ENCODE peak calls at places on chromosomes 3 and 15, in six cellular contexts. One of them, this sample, is unnamed.

GRCh38 chr3:183809209-183809608 is 16.2 kb downstream of the MAP6D1 start:
- DNase-seq in H9: no peak
- DNase-seq in neuronal stem cell: no peak
- DNase-seq in IMR-90: no peak
- DNase-seq in trophoblast cell: no peak
- DNase-seq in H1: no peak
- DNase-seq in this sample: no peak

GRCh38 chr15:68818671-68819450 is 1.8 kb downstream of the ANP32A start:
- DNase-seq in trophoblast cell: peak; percentile 41
- DNase-seq in neuronal stem cell: peak; percentile 55
- DNase-seq in IMR-90: no peak
- DNase-seq in H1: no peak
- DNase-seq in H9: no peak
- DNase-seq in this sample: peak; percentile 59

GRCh38 chr3:42531470-42531869 is 29.0 kb downstream of the VIPR1 start:
- DNase-seq in H1: no peak
- DNase-seq in trophoblast cell: no peak
- DNase-seq in neuronal stem cell: no peak
- DNase-seq in H9: no peak
- DNase-seq in IMR-90: no peak
- DNase-seq in this sample: no peak

GRCh38 chr3:52400275-52400793 is 44.6 kb downstream of the SEMA3G start:
- DNase-seq in H1: no peak
- DNase-seq in neuronal stem cell: no peak
- DNase-seq in trophoblast cell: no peak
- DNase-seq in IMR-90: no peak
- DNase-seq in H9: no peak
- DNase-seq in this sample: no peak

GRCh38 chr3:46876313-46877300 is 914 bp upstream of the PTH1R start:
- DNase-seq in H1: no peak
- DNase-seq in neuronal stem cell: no peak
- DNase-seq in H9: no peak
- DNase-seq in IMR-90: no peak
- DNase-seq in trophoblast cell: peak; percentile 80
- DNase-seq in this sample: no peak

GRCh38 chr15:43881944-43882343 is 55.1 kb downstream of the WDR76 start:
- DNase-seq in H9: peak; percentile 64
- DNase-seq in H1: no peak
- DNase-seq in neuronal stem cell: no peak
- DNase-seq in IMR-90: no peak
- DNase-seq in trophoblast cell: no peak
- DNase-seq in this sample: no peak

GRCh38 chr3:111282024-111282423 is 210.4 kb downstream of the NECTIN3 start:
- DNase-seq in trophoblast cell: no peak
- DNase-seq in neuronal stem cell: no peak
- DNase-seq in H1: no peak
- DNase-seq in IMR-90: no peak
- DNase-seq in H9: no peak
- DNase-seq in this sample: no peak

GRCh38 chr3:20975221-20975620 is 775.8 kb downstream of the ZNF385D start:
- DNase-seq in trophoblast cell: no peak
- DNase-seq in IMR-90: no peak
- DNase-seq in neuronal stem cell: no peak
- DNase-seq in H9: no peak
- DNase-seq in H1: no peak
- DNase-seq in this sample: no peak

GRCh38 chr3:72657666-72658065 is 190.6 kb downstream of the SHQ1 start:
- DNase-seq in trophoblast cell: no peak
- DNase-seq in IMR-90: no peak
- DNase-seq in neuronal stem cell: no peak
- DNase-seq in H1: no peak
- DNase-seq in H9: no peak
- DNase-seq in this sample: no peak

GRCh38 chr3:129280183-129280582 is 1.5 kb downstream of the HMCES start:
- DNase-seq in neuronal stem cell: no peak
- DNase-seq in H1: no peak
- DNase-seq in H9: no peak
- DNase-seq in IMR-90: no peak
- DNase-seq in trophoblast cell: no peak
- DNase-seq in this sample: no peak

GRCh38 chr3:12484983-12485327 is 675 bp downstream of the TSEN2 start:
- DNase-seq in neuronal stem cell: no peak
- DNase-seq in H9: no peak
- DNase-seq in trophoblast cell: no peak
- DNase-seq in IMR-90: no peak
- DNase-seq in H1: no peak
- DNase-seq in this sample: no peak

GRCh38 chr3:13215940-13216546 is 142.8 kb upstream of the IQSEC1 start:
- DNase-seq in trophoblast cell: peak; percentile 93
- DNase-seq in neuronal stem cell: no peak
- DNase-seq in H1: no peak
- DNase-seq in IMR-90: peak; percentile 53
- DNase-seq in H9: no peak
- DNase-seq in this sample: no peak

GRCh38 chr3:112013058-112013783 is 14.5 kb downstream of the TAGLN3 start:
- DNase-seq in H1: peak; percentile 59
- DNase-seq in IMR-90: peak; percentile 80
- DNase-seq in trophoblast cell: peak; percentile 48
- DNase-seq in H9: peak; percentile 67
- DNase-seq in neuronal stem cell: peak; percentile 57
- DNase-seq in this sample: peak; percentile 82

DNA sequence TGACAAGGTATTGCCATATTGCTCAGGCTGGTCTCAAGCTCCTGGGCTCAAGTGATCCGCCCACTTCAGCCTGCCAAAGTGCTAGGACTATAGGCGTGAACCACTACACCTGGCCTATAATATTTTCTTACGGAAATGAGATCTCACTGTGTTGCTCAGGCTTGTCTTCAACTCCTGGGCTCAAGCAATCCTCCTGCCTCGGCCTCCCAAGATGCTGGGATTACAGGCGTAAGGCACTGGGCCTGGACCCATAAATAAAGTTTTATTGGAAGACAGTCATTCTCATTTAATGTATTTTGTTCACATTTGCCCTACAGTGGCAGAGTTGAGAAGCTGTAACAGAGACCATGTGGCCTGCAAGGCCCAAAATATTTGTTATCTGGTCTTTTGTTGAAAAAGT is 142.1 kb downstream of the RBPMS2 start:
- DNase-seq in neuronal stem cell: no peak
- DNase-seq in H1: no peak
- DNase-seq in trophoblast cell: no peak
- DNase-seq in IMR-90: no peak
- DNase-seq in H9: no peak
- DNase-seq in this sample: no peak
- H4K91ac ChIP-seq in neuronal stem cell: no peak overlapping the region
- H4K91ac ChIP-seq in H1: no peak overlapping the region
- H4K91ac ChIP-seq in trophoblast cell: no peak overlapping the region
- H4K91ac ChIP-seq in IMR-90: no peak overlapping the region
- H4K91ac ChIP-seq in H9: no peak overlapping the region
- H4K91ac ChIP-seq in this sample: no peak overlapping the region

DNA sequence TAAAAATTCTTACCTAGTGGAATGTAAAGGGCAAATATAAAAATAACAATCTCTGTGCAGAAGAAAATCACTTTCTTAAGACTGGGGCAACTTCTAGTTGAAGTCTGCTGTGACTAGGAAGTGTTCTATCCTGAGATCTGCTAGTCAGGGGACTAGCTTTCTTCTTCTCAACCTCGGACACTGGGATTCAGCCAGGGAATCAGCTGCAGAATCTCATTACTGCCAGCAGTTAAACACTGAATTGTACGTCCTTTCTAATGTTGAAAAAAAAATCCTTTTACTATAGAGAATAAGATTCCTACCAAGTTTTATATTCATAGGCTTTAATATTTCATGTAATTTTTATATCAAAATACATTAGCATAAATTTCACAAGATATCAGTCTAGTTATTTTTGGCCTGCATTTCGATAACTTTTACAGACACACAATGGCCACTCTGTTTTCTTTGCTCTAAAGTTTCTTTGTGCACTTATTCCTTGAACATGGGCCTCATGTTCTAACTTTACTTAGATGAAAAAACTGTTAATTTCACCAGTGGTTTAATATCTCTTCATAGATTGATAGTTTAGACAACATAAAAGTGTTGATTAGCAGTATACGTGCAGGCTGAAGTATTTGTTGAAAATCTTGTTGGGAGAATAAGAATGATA is 2.6 kb upstream of the NEO1 start:
- DNase-seq in H1: no peak
- DNase-seq in IMR-90: no peak
- DNase-seq in neuronal stem cell: no peak
- DNase-seq in trophoblast cell: no peak
- DNase-seq in H9: no peak
- DNase-seq in this sample: peak; percentile 38
- H2AK5ac ChIP-seq in H1: no peak overlapping the region
- H2AK5ac ChIP-seq in IMR-90: no peak overlapping the region
- H2AK5ac ChIP-seq in neuronal stem cell: no peak overlapping the region
- H2AK5ac ChIP-seq in trophoblast cell: no peak overlapping the region
- H2AK5ac ChIP-seq in H9: no peak overlapping the region
- H2AK5ac ChIP-seq in this sample: no peak overlapping the region

GRCh38 chr15:24633082-24633481 is 42.5 kb upstream of the NPAP1 start:
- DNase-seq in IMR-90: no peak
- DNase-seq in neuronal stem cell: no peak
- DNase-seq in H9: peak; percentile 49
- DNase-seq in trophoblast cell: no peak
- DNase-seq in H1: no peak
- DNase-seq in this sample: no peak
- H4K91ac ChIP-seq in IMR-90: no peak overlapping the region
- H4K91ac ChIP-seq in neuronal stem cell: no peak overlapping the region
- H4K91ac ChIP-seq in H9: no peak overlapping the region
- H4K91ac ChIP-seq in trophoblast cell: no peak overlapping the region
- H4K91ac ChIP-seq in H1: no peak overlapping the region
- H4K91ac ChIP-seq in this sample: no peak overlapping the region

GRCh38 chr3:192082733-192083660 is 622.0 kb downstream of the PYDC2 start:
- DNase-seq in trophoblast cell: no peak
- DNase-seq in neuronal stem cell: no peak
- DNase-seq in IMR-90: no peak
- DNase-seq in H1: no peak
- DNase-seq in H9: no peak
- DNase-seq in this sample: no peak
- H2AK5ac ChIP-seq in trophoblast cell: no peak overlapping the region
- H2AK5ac ChIP-seq in neuronal stem cell: no peak overlapping the region
- H2AK5ac ChIP-seq in IMR-90: no peak overlapping the region
- H2AK5ac ChIP-seq in H1: no peak overlapping the region
- H2AK5ac ChIP-seq in H9: no peak overlapping the region
- H2AK5ac ChIP-seq in this sample: no peak overlapping the region

GRCh38 chr3:137224464-137224863 is 266.7 kb downstream of the IL20RB start:
- DNase-seq in trophoblast cell: no peak
- DNase-seq in IMR-90: no peak
- DNase-seq in neuronal stem cell: no peak
- DNase-seq in H1: no peak
- DNase-seq in H9: no peak
- DNase-seq in this sample: no peak

GRCh38 chr3:137217733-137218132 is 259.9 kb downstream of the IL20RB start:
- DNase-seq in H9: peak; percentile 64
- DNase-seq in neuronal stem cell: no peak
- DNase-seq in IMR-90: no peak
- DNase-seq in trophoblast cell: no peak
- DNase-seq in H1: peak; percentile 7
- DNase-seq in this sample: no peak

GRCh38 chr3:137222736-137223135 is 265.0 kb downstream of the IL20RB start:
- DNase-seq in H1: no peak
- DNase-seq in neuronal stem cell: no peak
- DNase-seq in IMR-90: no peak
- DNase-seq in trophoblast cell: peak; percentile 64
- DNase-seq in H9: no peak
- DNase-seq in this sample: no peak
- H4K91ac ChIP-seq in H1: no peak overlapping the region
- H4K91ac ChIP-seq in neuronal stem cell: no peak overlapping the region
- H4K91ac ChIP-seq in IMR-90: no peak overlapping the region
- H4K91ac ChIP-seq in trophoblast cell: no peak overlapping the region
- H4K91ac ChIP-seq in H9: no peak overlapping the region
- H4K91ac ChIP-seq in this sample: no peak overlapping the region

GRCh38 chr3:196963309-196963953 is 5.2 kb downstream of the PIGZ start:
- DNase-seq in H9: no peak
- DNase-seq in IMR-90: no peak
- DNase-seq in trophoblast cell: no peak
- DNase-seq in neuronal stem cell: no peak
- DNase-seq in H1: no peak
- DNase-seq in this sample: no peak

GRCh38 chr3:196965804-196966173 is 2.8 kb downstream of the PIGZ start:
- DNase-seq in H9: no peak
- DNase-seq in IMR-90: no peak
- DNase-seq in H1: no peak
- DNase-seq in trophoblast cell: no peak
- DNase-seq in neuronal stem cell: no peak
- DNase-seq in this sample: no peak

GRCh38 chr3:196962930-196963259 is 5.7 kb downstream of the PIGZ start:
- DNase-seq in IMR-90: no peak
- DNase-seq in trophoblast cell: no peak
- DNase-seq in H9: no peak
- DNase-seq in neuronal stem cell: no peak
- DNase-seq in H1: no peak
- DNase-seq in this sample: no peak

GRCh38 chr3:196965112-196965803 is 3.4 kb downstream of the PIGZ start:
- DNase-seq in IMR-90: no peak
- DNase-seq in neuronal stem cell: no peak
- DNase-seq in trophoblast cell: no peak
- DNase-seq in H1: no peak
- DNase-seq in H9: no peak
- DNase-seq in this sample: no peak

GRCh38 chr3:196962108-196962929 is 6.3 kb downstream of the PIGZ start:
- DNase-seq in H1: no peak
- DNase-seq in H9: no peak
- DNase-seq in neuronal stem cell: no peak
- DNase-seq in trophoblast cell: no peak
- DNase-seq in IMR-90: no peak
- DNase-seq in this sample: no peak
- H2AK5ac ChIP-seq in H1: no peak overlapping the region
- H2AK5ac ChIP-seq in H9: no peak overlapping the region
- H2AK5ac ChIP-seq in neuronal stem cell: no peak overlapping the region
- H2AK5ac ChIP-seq in trophoblast cell: no peak overlapping the region
- H2AK5ac ChIP-seq in IMR-90: no peak overlapping the region
- H2AK5ac ChIP-seq in this sample: no peak overlapping the region

This sample was measured in mesenchymal stem cell.